ENCODE peak calls at places on chromosomes 12 and 14, in seven cellular contexts. B is SK-N-SH, V is GM23338, Z is stomach, Y is HepG2, F is Panc1, O is H1. G is an unnamed sample.

GRCh38 chr12:59329457-59329856 is 266.4 kb upstream of the SLC16A7 start:
- DNase-seq in B (no peak), V (no peak), Z (no peak), Y (no peak), F (no peak), O (no peak), G (no peak)

GRCh38 chr14:34817768-34818167 is 57.4 kb downstream of the BAZ1A start:
- DNase-seq in B (no peak), V (no peak), Z (no peak), Y (no peak), F (no peak), O (no peak), G (no peak)

GRCh38 chr14:85991156-85991555 is 461.2 kb downstream of the FLRT2 start:
- DNase-seq in B (no peak), V (no peak), Z (no peak), Y (no peak), F (no peak), O (no peak), G (no peak)

GRCh38 chr12:98127854-98128253 is 387.5 kb upstream of the TMPO start:
- DNase-seq in B (no peak), V (no peak), Z (no peak), Y (no peak), F (no peak), O (no peak), G (no peak)

GRCh38 chr14:26175659-26176058 is 422.2 kb downstream of the NOVA1 start:
- DNase-seq in B (no peak), V (peak), Z (no peak), Y (no peak), F (no peak), O (no peak), G (no peak)

GRCh38 chr12:22459872-22460490 is 84.4 kb downstream of the C2CD5 start:
- DNase-seq in B (peak), V (peak), Z (no peak), Y (peak), F (peak), O (no peak), G (peak)

GRCh38 chr14:35949933-35950332 is 123.8 kb downstream of the BRMS1L start:
- DNase-seq in B (no peak), V (peak), Z (peak), Y (peak), F (no peak), O (no peak), G (no peak)

GRCh38 chr14:21023817-21024667 is 819 bp downstream of the NDRG2 start:
- DNase-seq in B (no peak), V (peak), Z (peak), Y (peak), F (no peak), O (no peak), G (no peak)

GRCh38 chr12:42469355-42470006 is 120.1 kb downstream of the PRICKLE1 start:
- DNase-seq in B (no peak), V (no peak), Z (no peak), Y (no peak), F (no peak), O (no peak), G (peak)

GRCh38 chr12:94100254-94100653 is 48.1 kb upstream of the PLXNC1 start:
- DNase-seq in B (no peak), V (no peak), Z (no peak), Y (no peak), F (peak), O (no peak), G (no peak)

GRCh38 chr12:59283012-59283411 is 312.8 kb upstream of the SLC16A7 start:
- DNase-seq in B (no peak), V (peak), Z (no peak), Y (no peak), F (no peak), O (no peak), G (no peak)

GRCh38 chr12:100043657-100044056 is 58.9 kb upstream of the ANKS1B start:
- DNase-seq in B (no peak), V (no peak), Z (no peak), Y (no peak), F (no peak), O (no peak), G (no peak)

GRCh38 chr14:46250113-46250703 is 401.4 kb downstream of the RPL10L start:
- DNase-seq in B (no peak), V (peak), Z (no peak), Y (peak), F (no peak), O (no peak), G (no peak)

DNA sequence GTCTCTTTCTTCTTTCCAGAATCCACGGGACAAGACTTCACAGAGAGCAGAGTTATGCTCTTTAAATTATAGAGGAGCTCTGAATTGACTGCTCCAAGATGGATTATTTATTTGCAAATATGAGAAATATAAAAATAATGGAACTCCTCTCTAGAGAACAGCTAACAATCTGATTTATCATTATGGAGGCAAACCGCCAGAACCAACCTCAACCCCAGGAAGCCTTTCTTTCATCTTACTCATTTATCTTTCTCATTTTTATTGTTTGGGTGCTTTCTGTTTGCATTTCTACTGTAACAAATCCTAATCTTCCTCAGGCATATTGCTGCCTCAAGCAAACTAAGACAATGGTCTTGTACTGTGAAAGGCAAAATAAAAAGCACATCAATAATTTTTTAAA is 216.5 kb downstream of the C12orf50 start:
- DNase-seq in B (no peak), V (no peak), Z (no peak), Y (no peak), F (no peak), O (no peak), G (no peak)
- TF ChIP-seq CTCF in B (no peak), V (no peak), Z (no peak), Y (no peak), F (no peak), O (no peak), G (no peak)

GRCh38 chr14:53714495-53715389 is 241.9 kb downstream of the BMP4 start:
- DNase-seq in B (no peak), V (no peak), Z (no peak), Y (no peak), F (no peak), O (no peak), G (no peak)
- H3K4me3 ChIP-seq in B (no peak), V (no peak), Z (no peak), Y (no peak), F (no peak), O (no peak), G (no peak)

GRCh38 chr12:121992059-121992879 is 29.4 kb upstream of the BCL7A start:
- DNase-seq in B (no peak), V (no peak), Z (no peak), Y (peak), F (peak), O (no peak), G (no peak)
- TF ChIP-seq POLR2AphosphoS5 in B (peak), V (no peak), Z (peak), Y (no peak), F (no peak), O (no peak), G (no peak)

DNA sequence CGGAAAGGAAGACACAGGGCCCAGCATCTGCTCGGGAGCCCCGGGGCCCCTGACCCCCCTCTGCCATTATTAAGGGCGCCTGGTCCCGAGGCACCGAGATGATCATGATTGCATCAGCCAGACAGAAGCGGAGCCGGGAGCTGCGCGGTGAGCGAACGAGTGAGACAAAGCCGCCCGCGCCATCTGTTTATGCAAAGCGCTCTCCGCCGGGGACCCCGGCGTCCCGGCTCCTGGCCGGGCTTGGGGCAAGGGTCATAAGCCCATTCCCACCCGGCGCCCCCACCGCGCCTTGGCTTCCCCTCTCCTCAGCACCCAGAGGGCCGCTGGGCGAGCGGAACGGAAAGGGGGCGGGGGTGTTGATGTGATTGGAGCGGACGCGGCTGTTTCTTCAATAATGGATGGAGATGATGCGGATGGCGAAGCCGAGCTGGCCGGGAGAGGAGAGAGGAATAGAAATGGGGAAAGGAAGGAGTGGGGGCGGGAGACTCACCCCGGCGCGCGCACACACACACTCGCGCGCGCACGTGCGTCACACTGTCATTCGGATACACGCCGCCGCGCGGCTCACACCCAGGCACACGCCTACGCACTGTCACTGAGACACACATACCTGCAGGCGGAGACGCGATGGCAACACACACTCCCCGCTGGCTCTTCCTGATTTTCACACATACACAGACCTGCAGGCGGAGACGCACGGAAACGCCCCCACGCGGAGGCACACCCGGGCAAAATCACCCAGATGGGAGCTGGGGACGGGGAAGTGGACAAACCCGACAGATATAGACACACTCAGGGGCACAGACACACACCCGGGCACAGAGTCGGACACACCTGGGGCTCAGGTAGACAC is 10.7 kb downstream of the STAC3 start:
- DNase-seq in B (peak), V (peak), Z (peak), Y (no peak), F (no peak), O (no peak), G (peak)
- TF ChIP-seq CTCF in B (no peak), V (no peak), Z (no peak), Y (peak), F (peak), O (no peak), G (no peak)

GRCh38 chr14:25049127-25049558 is 804 bp downstream of the STXBP6 start:
- DNase-seq in B (peak), V (peak), Z (no peak), Y (no peak), F (no peak), O (no peak), G (no peak)
- H3K4me3 ChIP-seq in B (no peak), V (peak), Z (peak), Y (peak), F (peak), O (peak), G (peak)

GRCh38 chr12:64180951-64181350 is 41.1 kb downstream of the KICS2 start:
- DNase-seq in B (no peak), V (no peak), Z (no peak), Y (no peak), F (peak), O (no peak), G (no peak)

GRCh38 chr12:64184216-64184615 is 37.9 kb downstream of the KICS2 start:
- DNase-seq in B (no peak), V (no peak), Z (no peak), Y (no peak), F (no peak), O (no peak), G (no peak)

GRCh38 chr12:64178122-64178521 is 44.0 kb downstream of the KICS2 start:
- DNase-seq in B (no peak), V (no peak), Z (no peak), Y (no peak), F (no peak), O (no peak), G (no peak)

GRCh38 chr12:64177001-64177400 is 45.1 kb downstream of the KICS2 start:
- DNase-seq in B (no peak), V (no peak), Z (no peak), Y (no peak), F (no peak), O (no peak), G (no peak)

GRCh38 chr12:64181504-64182291 is 40.4 kb downstream of the KICS2 start:
- DNase-seq in B (peak), V (peak), Z (peak), Y (peak), F (peak), O (no peak), G (no peak)
- TF ChIP-seq POLR2AphosphoS5 in B (peak), V (no peak), Z (peak), Y (no peak), F (peak), O (no peak), G (no peak)

DNA sequence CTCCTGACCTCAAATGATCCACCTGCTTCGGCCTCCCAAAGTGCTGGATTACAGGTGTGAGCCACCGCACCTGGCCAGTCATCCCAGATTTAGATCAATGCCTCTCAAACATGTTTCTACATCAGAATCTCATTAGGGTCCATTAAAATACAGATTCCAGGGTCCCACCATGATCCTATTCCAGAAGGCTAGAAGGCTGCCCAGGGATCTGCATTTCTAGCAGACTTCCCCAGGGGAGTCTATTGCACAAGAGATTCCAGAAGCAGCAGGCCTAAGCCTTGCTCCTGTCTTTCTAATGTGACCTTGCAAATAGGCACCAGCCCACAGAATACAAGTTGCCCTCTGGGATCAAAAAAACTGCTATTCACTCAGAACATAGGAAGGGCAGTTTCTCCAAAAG is 81.5 kb downstream of the SCARB1 start:
- DNase-seq in B (no peak), V (peak), Z (no peak), Y (no peak), F (no peak), O (no peak), G (no peak)
- TF ChIP-seq CTCF in B (no peak), V (no peak), Z (no peak), Y (no peak), F (no peak), O (no peak), G (no peak)

GRCh38 chr14:105452963-105453362 is 21.7 kb upstream of the CRIP2 start:
- DNase-seq in B (no peak), V (no peak), Z (no peak), Y (no peak), F (no peak), O (no peak), G (no peak)

GRCh38 chr14:105455766-105456660 is 18.6 kb upstream of the CRIP2 start:
- DNase-seq in B (no peak), V (no peak), Z (no peak), Y (no peak), F (no peak), O (no peak), G (no peak)

GRCh38 chr14:105456736-105457703 is 17.6 kb upstream of the CRIP2 start:
- DNase-seq in B (no peak), V (no peak), Z (no peak), Y (no peak), F (no peak), O (no peak), G (no peak)

GRCh38 chr14:105453847-105454246 is 20.8 kb upstream of the CRIP2 start:
- DNase-seq in B (no peak), V (no peak), Z (no peak), Y (no peak), F (no peak), O (no peak), G (no peak)

DNA sequence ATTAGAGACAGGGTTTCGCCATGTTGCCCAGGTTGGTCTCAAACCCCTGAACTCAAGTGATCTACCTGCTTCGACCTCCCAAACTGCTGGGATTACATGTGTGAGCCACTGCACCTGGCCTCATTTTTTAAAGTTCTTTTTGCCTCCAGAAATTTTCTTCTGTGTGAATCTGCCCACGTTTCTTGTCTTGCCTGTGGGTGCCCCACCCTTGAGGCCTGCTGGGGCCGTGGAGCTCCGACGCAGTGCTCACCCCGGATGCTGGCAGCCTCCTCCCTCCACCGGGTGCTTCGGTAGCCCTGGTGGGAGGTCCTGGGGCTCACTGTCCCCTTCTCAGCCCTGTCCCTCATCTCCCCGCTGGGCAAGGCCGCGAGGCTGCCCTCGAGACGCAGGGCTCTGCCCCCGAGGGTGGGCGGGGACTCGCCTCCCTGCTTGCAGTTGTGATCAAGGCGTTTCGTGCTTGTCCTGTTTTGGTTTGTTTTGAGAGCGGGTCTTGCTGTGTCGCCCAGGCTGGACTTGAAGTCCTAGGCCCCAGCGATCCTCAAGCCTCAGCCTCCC is 19.5 kb upstream of the CRIP2 start:
- DNase-seq in B (no peak), V (no peak), Z (no peak), Y (no peak), F (no peak), O (no peak), G (no peak)
- H3K4me3 ChIP-seq in B (no peak), V (no peak), Z (no peak), Y (no peak), F (no peak), O (no peak), G (no peak)

G was measured in HL-60.